ENCODE peak calls at places on chromosome 4, in nine cellular contexts. U, M, A, R, T, S, K, P and V are unnamed samples.

GRCh38 chr4:135239964-135240363 is 1038.4 kb upstream of the PABPC4L start:
- DNase-seq in U (no peak), P (no peak), M (no peak), T (no peak), K (no peak), R (no peak), A (no peak), S (no peak), V (no peak)

GRCh38 chr4:83285022-83285387 is 407 bp upstream of the COQ2 start:
- DNase-seq in P (peak), K (no peak), T (no peak), R (no peak), A (peak), U (peak), S (peak), M (peak), V (peak)

GRCh38 chr4:69750346-69750745 is 10.1 kb downstream of the SULT1B1 start:
- DNase-seq in M (no peak), S (no peak), P (no peak), R (no peak), T (no peak), K (no peak), A (no peak), U (peak), V (no peak)

GRCh38 chr4:23062188-23062587 is 369.5 kb downstream of the GBA3 start:
- DNase-seq in T (no peak), M (no peak), S (no peak), P (no peak), A (no peak), K (no peak), U (no peak), R (no peak), V (no peak)

GRCh38 chr4:100836929-100837328 is 319.1 kb upstream of the EMCN start:
- DNase-seq in S (no peak), K (no peak), P (no peak), A (no peak), T (peak), M (no peak), U (no peak), R (no peak), V (no peak)

GRCh38 chr4:2484993-2485392 is 16.1 kb downstream of the RNF4 start:
- DNase-seq in M (no peak), K (peak), A (peak), P (peak), S (peak), U (peak), T (no peak), R (peak), V (no peak)

GRCh38 chr4:187770345-187770744 is 225.2 kb upstream of the ZFP42 start:
- DNase-seq in T (no peak), R (no peak), P (no peak), A (peak), M (no peak), U (no peak), K (no peak), S (no peak), V (no peak)

GRCh38 chr4:1009647-1010521 is 1.5 kb upstream of the FGFRL1 start:
- DNase-seq in M (peak), S (peak), K (peak), T (peak), R (peak), A (peak), U (peak), P (peak), V (peak)

GRCh38 chr4:38603652-38604051 is 60.3 kb upstream of the KLF3 start:
- DNase-seq in S (no peak), T (no peak), M (no peak), K (no peak), A (no peak), R (no peak), U (no peak), P (no peak), V (no peak)

GRCh38 chr4:148704291-148704690 is 262.1 kb upstream of the NR3C2 start:
- DNase-seq in M (no peak), P (no peak), U (no peak), K (no peak), S (no peak), T (no peak), R (no peak), A (peak), V (no peak)

GRCh38 chr4:24924309-24924781 is 11.5 kb upstream of the CCDC149 start:
- DNase-seq in U (peak), P (peak), S (no peak), R (no peak), T (no peak), A (no peak), M (peak), K (no peak), V (no peak)

GRCh38 chr4:119041951-119042560 is 93.6 kb upstream of the MYOZ2 start:
- DNase-seq in T (peak), U (peak), A (peak), P (peak), M (peak), K (no peak), R (peak), S (peak), V (peak)

GRCh38 chr4:35447474-35447873 is 796.8 kb downstream of the ARAP2 start:
- DNase-seq in U (no peak), A (no peak), S (no peak), R (no peak), K (no peak), P (no peak), T (no peak), M (no peak), V (no peak)

GRCh38 chr4:144647095-144647959 is 1.4 kb downstream of the HHIP start:
- DNase-seq in T (no peak), R (no peak), S (no peak), A (peak), U (peak), P (peak), M (peak), K (no peak), V (no peak)

GRCh38 chr4:164935363-164935762 is 42.1 kb downstream of the TRIM61 start:
- DNase-seq in K (no peak), A (peak), S (peak), U (no peak), R (no peak), M (peak), P (no peak), T (no peak), V (peak)

GRCh38 chr4:105520819-105521790 is 31.3 kb upstream of the ARHGEF38 start:
- DNase-seq in K (no peak), M (peak), T (peak), U (peak), R (peak), A (peak), S (peak), P (peak), V (peak)

GRCh38 chr4:95155759-95156451 is 392.9 kb downstream of the UNC5C start:
- DNase-seq in S (peak), A (peak), R (no peak), M (peak), T (no peak), K (no peak), P (peak), U (peak), V (no peak)

GRCh38 chr4:151207868-151208267 is 69.1 kb upstream of the PRSS48 start:
- DNase-seq in M (no peak), K (no peak), U (no peak), T (no peak), P (no peak), A (no peak), R (no peak), S (no peak), V (no peak)

GRCh38 chr4:60655356-60655755 is 544.8 kb upstream of the ADGRL3 start:
- DNase-seq in R (no peak), M (no peak), S (no peak), P (no peak), A (no peak), K (no peak), T (no peak), U (no peak), V (no peak)

GRCh38 chr4:24559889-24560288 is 24.5 kb downstream of the DHX15 start:
- DNase-seq in T (no peak), U (peak), K (no peak), P (peak), M (no peak), S (no peak), R (no peak), A (no peak), V (no peak)

GRCh38 chr4:42396361-42397255 is 680 bp upstream of the SHISA3 start:
- DNase-seq in U (peak), S (peak), T (no peak), A (no peak), M (no peak), P (no peak), K (no peak), R (no peak), V (no peak)

GRCh38 chr4:26178874-26179273 is 141.9 kb upstream of the RBPJ start:
- DNase-seq in U (peak), M (peak), K (no peak), P (no peak), T (no peak), S (peak), A (peak), R (peak), V (no peak)

GRCh38 chr4:88442636-88443260 is 14.2 kb upstream of the HERC5 start:
- DNase-seq in R (no peak), U (peak), T (peak), A (peak), K (no peak), M (no peak), P (no peak), S (no peak), V (no peak)

GRCh38 chr4:102778720-102779119 is 18.0 kb upstream of the MANBA start:
- DNase-seq in T (no peak), S (no peak), P (no peak), U (no peak), M (no peak), K (no peak), R (peak), A (no peak), V (peak)

GRCh38 chr4:21090098-21090666 is 389.9 kb downstream of the PACRGL start:
- DNase-seq in K (no peak), S (no peak), A (no peak), T (no peak), M (no peak), R (no peak), P (no peak), U (no peak), V (no peak)

GRCh38 chr4:48565362-48566083 is 75.5 kb downstream of the ZAR1 start:
- DNase-seq in S (no peak), M (no peak), A (no peak), T (no peak), P (no peak), K (no peak), U (no peak), R (no peak), V (no peak)

GRCh38 chr4:82984459-82984858 is 26.2 kb downstream of the LIN54 start:
- DNase-seq in P (peak), K (no peak), A (peak), M (peak), S (no peak), R (no peak), T (peak), U (peak), V (no peak)

GRCh38 chr4:120395746-120396145 is 329.1 kb upstream of the MAD2L1 start:
- DNase-seq in U (no peak), P (no peak), S (no peak), R (no peak), M (no peak), K (no peak), T (no peak), A (no peak), V (no peak)

GRCh38 chr4:122826000-122826595 is 533 bp upstream of the FGF2 start:
- DNase-seq in K (no peak), U (no peak), M (peak), S (no peak), P (no peak), T (no peak), A (no peak), R (no peak), V (no peak)

GRCh38 chr4:122827258-122827887 is 742 bp downstream of the FGF2 start:
- DNase-seq in M (peak), A (peak), U (peak), S (peak), P (peak), K (peak), R (peak), T (peak), V (peak)

GRCh38 chr4:122826596-122827257 is at the start of gene FGF2:
- DNase-seq in S (peak), R (peak), P (peak), A (peak), U (peak), K (peak), M (peak), T (peak), V (peak)

GRCh38 chr4:122830392-122831095 is 3.9 kb downstream of the FGF2 start:
- DNase-seq in S (no peak), U (peak), P (peak), M (no peak), T (no peak), R (no peak), A (no peak), K (no peak), V (no peak)

GRCh38 chr4:122827899-122828601 is 1.4 kb downstream of the FGF2 start:
- DNase-seq in M (peak), K (no peak), A (peak), T (peak), S (peak), U (peak), R (peak), P (peak), V (peak)
- TF ChIP-seq CTCF in M (peak), K (peak), A (peak), T (no peak), S (peak), U (peak), R (no peak), P (peak), V (no peak)

GRCh38 chr4:114659386-114660008 is 60.9 kb downstream of the UGT8 start:
- DNase-seq in R (peak), K (no peak), T (peak), P (peak), M (peak), A (peak), U (peak), S (peak), V (peak)
- TF ChIP-seq CTCF in R (peak), K (peak), T (peak), P (peak), M (peak), A (peak), U (peak), S (peak), V (peak)

GRCh38 chr4:167989815-167990214 is 102.5 kb upstream of the ANXA10 start:
- DNase-seq in P (peak), M (no peak), K (no peak), A (no peak), U (peak), S (no peak), T (no peak), R (no peak), V (no peak)
- TF ChIP-seq CTCF in P (peak), M (no peak), K (no peak), A (no peak), U (no peak), S (no peak), T (no peak), R (no peak), V (no peak)

DNA sequence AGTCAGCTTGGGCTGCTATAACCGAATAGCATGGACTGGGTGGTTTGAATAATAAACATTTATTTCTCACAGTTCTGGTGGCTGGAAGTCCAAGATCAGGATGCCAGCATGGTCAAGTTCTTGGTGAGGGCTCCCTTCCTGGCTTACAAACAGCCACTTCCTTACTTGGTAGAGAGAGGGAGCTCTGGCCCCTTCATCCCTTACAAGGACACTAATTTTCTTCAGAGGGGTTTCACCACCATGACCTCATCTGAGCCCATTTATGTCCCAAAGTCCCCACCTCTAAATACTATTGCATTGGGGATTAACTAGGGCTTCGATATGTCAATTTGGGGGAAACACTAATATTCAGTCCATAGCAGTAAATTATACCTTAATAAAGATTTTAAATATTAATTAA is 61.8 kb downstream of the CLNK start:
- DNase-seq in T (no peak), P (peak), U (peak), K (no peak), M (no peak), R (no peak), S (peak), A (no peak), V (no peak)
- TF ChIP-seq CTCF in T (no peak), P (peak), U (peak), K (no peak), M (peak), R (no peak), S (peak), A (no peak), V (no peak)

GRCh38 chr4:71783972-71784371 is at the start of gene GC:
- DNase-seq in R (no peak), T (no peak), M (no peak), U (no peak), A (no peak), P (no peak), K (no peak), S (no peak), V (no peak)
- TF ChIP-seq CTCF in R (no peak), T (peak), M (no peak), U (no peak), A (no peak), P (no peak), K (no peak), S (no peak), V (no peak)

GRCh38 chr4:106522839-106523238 is 154.3 kb upstream of the GIMD1 start:
- DNase-seq in S (no peak), M (peak), K (no peak), P (no peak), U (no peak), T (no peak), R (no peak), A (peak), V (no peak)
- TF ChIP-seq CTCF in S (no peak), M (peak), K (no peak), P (peak), U (no peak), T (no peak), R (no peak), A (peak), V (no peak)

DNA sequence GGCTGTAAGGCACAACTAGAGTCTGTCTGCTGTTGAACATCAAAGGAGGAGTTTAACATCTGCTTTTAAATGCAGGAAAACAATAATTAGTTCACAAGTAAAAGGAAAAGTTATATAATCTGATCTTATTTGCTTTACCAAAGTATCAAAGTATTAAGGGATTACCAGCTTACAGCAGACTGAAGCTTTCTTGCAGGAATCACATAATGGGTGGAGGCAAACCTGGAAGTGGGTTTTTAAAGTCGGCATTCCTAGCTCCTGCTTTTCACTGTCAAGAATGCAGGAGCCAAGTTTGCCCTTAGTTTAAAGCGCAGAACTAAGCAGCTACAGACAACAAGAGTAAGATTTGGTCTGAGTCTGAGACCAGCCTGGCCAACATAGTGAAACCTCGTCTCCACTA is 122.2 kb downstream of the APBB2 start:
- DNase-seq in S (no peak), P (no peak), U (no peak), M (no peak), T (no peak), K (no peak), R (no peak), A (no peak), V (no peak)
- TF ChIP-seq CTCF in S (no peak), P (no peak), U (no peak), M (no peak), T (no peak), K (no peak), R (no peak), A (no peak), V (no peak)

DNA sequence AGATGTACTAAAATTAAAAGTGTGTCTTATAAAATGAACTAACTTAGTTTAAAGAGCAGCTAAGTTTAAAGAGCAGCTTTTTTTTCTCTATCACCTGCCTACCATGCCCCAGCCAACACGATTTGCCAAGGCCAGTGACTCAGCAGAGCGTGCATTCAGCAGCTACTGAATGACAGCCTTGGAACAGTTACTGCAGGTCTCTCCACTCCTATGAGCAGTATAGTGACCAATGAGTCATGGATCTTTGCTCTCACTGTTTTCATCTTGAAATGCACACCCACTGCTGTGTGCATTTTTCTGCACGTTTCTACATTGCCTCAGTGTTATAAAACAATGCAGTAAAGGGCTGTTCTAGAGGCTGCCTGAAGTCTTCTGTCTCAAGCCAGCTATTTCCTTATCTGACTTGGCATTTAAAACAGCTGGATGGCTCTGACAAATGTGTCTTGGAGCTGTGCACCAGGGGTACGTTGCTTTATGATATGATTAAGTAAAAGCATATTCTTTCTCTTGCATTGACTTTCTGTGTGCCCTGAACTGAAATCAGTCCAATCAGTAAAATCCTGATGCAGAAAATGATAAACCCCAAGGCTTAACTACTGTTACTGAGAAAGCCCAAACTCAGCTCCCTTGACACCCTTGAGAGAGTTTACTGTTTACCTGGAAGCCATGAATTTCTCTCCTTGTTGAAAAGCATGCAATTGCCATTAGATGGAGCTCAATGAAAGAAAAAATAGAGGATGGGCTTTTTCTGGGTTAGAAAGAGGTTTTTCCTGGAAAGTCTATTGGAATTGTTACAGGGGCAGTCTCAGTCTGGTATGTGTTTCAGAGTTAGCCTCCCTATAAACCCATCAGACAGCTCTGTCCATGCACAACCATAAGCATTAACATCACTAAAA is 66.2 kb upstream of the C4orf54 start:
- DNase-seq in P (peak), T (no peak), K (no peak), U (peak), S (no peak), M (peak), R (peak), A (peak), V (peak)
- TF ChIP-seq CTCF in P (no peak), T (no peak), K (no peak), U (peak), S (no peak), M (no peak), R (no peak), A (no peak), V (no peak)

DNA sequence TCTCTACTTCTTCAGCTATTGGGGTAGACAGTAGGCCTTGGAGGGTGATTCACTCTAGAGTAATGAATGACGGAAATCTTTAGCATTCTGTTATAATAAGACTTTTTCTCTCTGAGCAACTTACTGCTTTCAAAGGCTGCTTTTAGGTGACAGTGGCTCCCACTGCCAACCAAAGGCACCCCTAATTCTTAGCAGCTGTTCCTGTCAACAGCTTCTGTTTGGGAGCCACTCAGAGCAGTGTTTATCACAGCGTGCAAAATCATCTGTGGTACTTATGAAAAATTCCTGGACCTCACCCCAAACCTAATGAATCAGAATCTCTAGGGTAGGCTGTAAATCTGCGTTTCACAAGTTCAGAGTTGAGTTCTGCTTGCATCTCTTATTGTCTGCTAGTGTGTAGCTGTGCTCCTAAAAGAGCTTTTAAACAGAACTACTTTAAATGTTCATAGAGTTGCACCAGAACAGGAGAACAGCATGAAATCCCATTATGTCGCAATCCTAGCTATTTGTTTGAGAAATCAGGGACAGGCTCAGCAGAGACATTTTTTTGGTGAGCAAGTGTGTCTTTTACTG is 52.8 kb upstream of the POU4F2 start:
- DNase-seq in T (no peak), P (peak), R (no peak), A (peak), K (no peak), S (no peak), M (peak), U (peak), V (no peak)
- TF ChIP-seq CTCF in T (no peak), P (no peak), R (no peak), A (no peak), K (no peak), S (no peak), M (no peak), U (no peak), V (no peak)